ENCODE peak calls at places on chromosome X, in eight cellular contexts. E is activated naive CD8-positive, alpha-beta T cell treated with anti-CD3 and anti-CD28 coated beads, Interleukin-2, amount 50 U/mL, for 24 hours; C is heart right ventricle; S is tibial nerve; L is thoracic aorta; P is aorta; I is AML-193; F is amniotic stem cell. B is an unnamed sample.

GRCh38 chrX:134171661-134172587 is 65.1 kb upstream of the CCDC160 start:
- DNase-seq in L (no peak), F (no peak), C (peak; percentile 14), S (peak; percentile 17), P (peak; percentile 74), I (peak; percentile 18), E (peak; percentile 54), B (no peak)

GRCh38 chrX:109826954-109827708 is 94.1 kb upstream of the ACSL4 start:
- DNase-seq in L (no peak), I (no peak), P (no peak), C (no peak), S (no peak), E (no peak), F (no peak), B (no peak)

GRCh38 chrX:46626566-46626965 is 53.0 kb downstream of the CHST7 start:
- DNase-seq in S (no peak), P (no peak), C (no peak), E (no peak), L (no peak), F (no peak), I (peak; percentile 42), B (peak; percentile 52)

GRCh38 chrX:30659421-30659820 is 6.2 kb downstream of the GK start:
- DNase-seq in P (no peak), L (no peak), C (no peak), S (no peak), F (peak; percentile 31), I (peak; percentile 78), E (no peak), B (peak; percentile 14)

GRCh38 chrX:123340691-123341090 is 156.6 kb downstream of the GRIA3 start:
- DNase-seq in S (no peak), P (no peak), F (no peak), L (no peak), C (no peak), E (no peak), I (no peak), B (no peak)

GRCh38 chrX:85808217-85808616 is 239.1 kb downstream of the CHM start:
- DNase-seq in L (no peak), P (no peak), E (no peak), C (no peak), F (no peak), S (no peak), I (no peak), B (no peak)

GRCh38 chrX:68694429-68695205 is 47.2 kb downstream of the STARD8 start:
- DNase-seq in P (no peak), S (no peak), E (no peak), I (no peak), C (no peak), L (no peak), F (no peak), B (no peak)

GRCh38 chrX:2449135-2449886 is 51.5 kb downstream of the DHRSX start:
- DNase-seq in F (no peak), E (no peak), C (no peak), P (no peak), I (no peak), L (no peak), S (no peak), B (no peak)

GRCh38 chrX:120213438-120214265 is 37.0 kb upstream of the ZBTB33 start:
- DNase-seq in L (no peak), F (peak; percentile 7), E (peak; percentile 52), I (peak; percentile 31), C (no peak), S (no peak), P (peak; percentile 51), B (peak; percentile 25)

B was measured in glomerular endothelial cell.